ENCODE peak calls at places on chromosomes 2 and 18, in seven cellular contexts. F is endothelial cell of umbilical vein, X is upper lobe of left lung, Y is GM12891, P is spleen, E is GM12892, M is H1. O is an unnamed sample.
A peak's percentile ranks its signal among the peaks of the same experiment; 100 is the strongest.

GRCh38 chr2:96683972-96684820 is 41.6 kb downstream of the FER1L5 start:
- DNase-seq in F (no peak), X (no peak), Y (no peak), P (no peak), E (no peak), M (no peak), O (no peak)

GRCh38 chr18:45749918-45750689 is 26.1 kb downstream of the SLC14A1 start:
- DNase-seq in F (no peak), X (no peak), Y (no peak), P (no peak), E (no peak), M (no peak), O (no peak)

GRCh38 chr2:27715318-27716165 is 51.9 kb downstream of the SLC4A1AP start:
- DNase-seq in F (no peak), X (peak; percentile 91), Y (peak; percentile 52), P (no peak), E (no peak), M (peak; percentile 66), O (no peak)

GRCh38 chr2:38407111-38407682 is 30.1 kb upstream of the ATL2 start:
- DNase-seq in F (no peak), X (no peak), Y (no peak), P (peak; percentile 72), E (no peak), M (no peak), O (no peak)

GRCh38 chr18:33817096-33817495 is 239.1 kb downstream of the ASXL3 start:
- DNase-seq in F (no peak), X (no peak), Y (no peak), P (no peak), E (no peak), M (no peak), O (no peak)

GRCh38 chr2:149451417-149452165 is 121.2 kb downstream of the LYPD6 start:
- DNase-seq in F (no peak), X (no peak), Y (no peak), P (no peak), E (no peak), M (no peak), O (no peak)

GRCh38 chr2:207254526-207255464 is 89.0 kb upstream of the KLF7 start:
- DNase-seq in F (peak; percentile 56), X (no peak), Y (no peak), P (no peak), E (no peak), M (no peak), O (no peak)

GRCh38 chr2:69620870-69621269 is 22.7 kb downstream of the AAK1 start:
- DNase-seq in F (no peak), X (no peak), Y (no peak), P (no peak), E (no peak), M (no peak), O (no peak)

GRCh38 chr2:2096803-2097464 is 234.1 kb downstream of the MYT1L start:
- DNase-seq in F (no peak), X (peak; percentile 57), Y (no peak), P (no peak), E (no peak), M (no peak), O (no peak)

GRCh38 chr2:111897924-111898702 is at the start of gene MERTK:
- DNase-seq in F (peak; percentile 92), X (peak; percentile 96), Y (peak; percentile 72), P (peak; percentile 93), E (peak; percentile 63), M (peak; percentile 90), O (peak; percentile 72)

GRCh38 chr2:186748354-186748753 is 54.5 kb downstream of the FAM171B start:
- DNase-seq in F (peak; percentile 24), X (no peak), Y (no peak), P (no peak), E (no peak), M (no peak), O (no peak)

GRCh38 chr2:218852911-218853667 is 6.5 kb upstream of the WNT6 start:
- DNase-seq in F (peak; percentile 55), X (no peak), Y (no peak), P (peak; percentile 81), E (no peak), M (peak; percentile 91), O (peak; percentile 77)

GRCh38 chr2:240931319-240931949 is 25.3 kb downstream of the CROCC2 start:
- DNase-seq in F (no peak), X (no peak), Y (no peak), P (peak; percentile 42), E (no peak), M (peak; percentile 40), O (no peak)

GRCh38 chr18:56891870-56892269 is 240.7 kb downstream of the WDR7 start:
- DNase-seq in F (no peak), X (no peak), Y (no peak), P (no peak), E (no peak), M (no peak), O (no peak)

GRCh38 chr2:216298719-216299118 is 73.6 kb downstream of the MARCHF4 start:
- DNase-seq in F (peak; percentile 59), X (no peak), Y (no peak), P (no peak), E (no peak), M (no peak), O (no peak)

GRCh38 chr18:9539283-9539682 is 64.0 kb downstream of the RALBP1 start:
- DNase-seq in F (peak; percentile 66), X (no peak), Y (no peak), P (no peak), E (no peak), M (no peak), O (no peak)

GRCh38 chr2:86230961-86231360 is 31.7 kb downstream of the MRPL35 start:
- DNase-seq in F (no peak), X (no peak), Y (no peak), P (no peak), E (no peak), M (no peak), O (no peak)

GRCh38 chr2:54572636-54573531 is 116.8 kb downstream of the SPTBN1 start:
- DNase-seq in F (peak; percentile 92), X (no peak), Y (no peak), P (no peak), E (no peak), M (no peak), O (no peak)

GRCh38 chr2:105510761-105511669 is 112.2 kb upstream of the FHL2 start:
- DNase-seq in F (peak; percentile 44), X (no peak), Y (no peak), P (no peak), E (no peak), M (no peak), O (peak; percentile 4)

GRCh38 chr18:79610461-79611039 is 69.1 kb upstream of the CTDP1 start:
- DNase-seq in F (no peak), X (no peak), Y (no peak), P (peak; percentile 63), E (no peak), M (peak; percentile 43), O (no peak)

GRCh38 chr18:22504665-22505064 is 87.0 kb upstream of the CTAGE1 start:
- DNase-seq in F (no peak), X (no peak), Y (no peak), P (no peak), E (no peak), M (no peak), O (no peak)

GRCh38 chr2:182020319-182021055 is 34.8 kb downstream of the PPP1R1C start:
- DNase-seq in F (peak; percentile 18), X (no peak), Y (no peak), P (no peak), E (no peak), M (no peak), O (no peak)

GRCh38 chr2:78992451-78992806 is 33.1 kb upstream of the REG3G start:
- DNase-seq in F (peak; percentile 7), X (no peak), Y (peak; percentile 27), P (no peak), E (no peak), M (peak; percentile 66), O (no peak)

GRCh38 chr2:1010373-1011017 is 59.8 kb downstream of the SNTG2 start:
- DNase-seq in F (no peak), X (no peak), Y (no peak), P (no peak), E (no peak), M (no peak), O (no peak)

GRCh38 chr2:236998758-236999157 is 86.9 kb upstream of the COPS8 start:
- DNase-seq in F (peak; percentile 52), X (no peak), Y (no peak), P (no peak), E (no peak), M (no peak), O (no peak)

GRCh38 chr2:43013821-43014345 is 212.5 kb downstream of the ZFP36L2 start:
- DNase-seq in F (no peak), X (no peak), Y (no peak), P (peak; percentile 17), E (no peak), M (no peak), O (no peak)
- TF ChIP-seq POLR2AphosphoS5 in F (no peak), X (no peak), Y (no peak), P (no peak), E (no peak), M (no peak), O (no peak)

DNA sequence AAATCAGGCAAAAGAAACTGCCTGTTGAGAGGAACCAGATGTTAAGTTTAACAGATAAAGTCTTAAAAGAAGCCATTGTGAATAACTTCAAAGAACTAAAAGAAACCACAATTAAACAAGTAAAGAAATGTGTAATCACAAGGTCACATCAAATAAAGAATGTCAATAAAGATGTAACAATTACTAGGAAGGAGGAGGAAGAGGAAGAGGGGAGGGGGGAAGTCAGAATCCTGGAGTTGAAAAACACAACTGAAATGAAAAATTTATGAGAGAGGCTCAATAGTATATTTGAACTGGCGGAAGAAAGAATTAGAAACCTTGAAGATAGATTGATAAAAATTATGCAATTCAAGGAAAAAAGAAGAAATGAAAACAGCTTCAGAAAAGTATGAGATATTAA is 88.4 kb upstream of the CRIM1 start:
- DNase-seq in F (no peak), X (no peak), Y (no peak), P (no peak), E (no peak), M (no peak), O (no peak)
- TF ChIP-seq POLR2AphosphoS5 in F (no peak), X (no peak), Y (no peak), P (no peak), E (no peak), M (no peak), O (no peak)

DNA sequence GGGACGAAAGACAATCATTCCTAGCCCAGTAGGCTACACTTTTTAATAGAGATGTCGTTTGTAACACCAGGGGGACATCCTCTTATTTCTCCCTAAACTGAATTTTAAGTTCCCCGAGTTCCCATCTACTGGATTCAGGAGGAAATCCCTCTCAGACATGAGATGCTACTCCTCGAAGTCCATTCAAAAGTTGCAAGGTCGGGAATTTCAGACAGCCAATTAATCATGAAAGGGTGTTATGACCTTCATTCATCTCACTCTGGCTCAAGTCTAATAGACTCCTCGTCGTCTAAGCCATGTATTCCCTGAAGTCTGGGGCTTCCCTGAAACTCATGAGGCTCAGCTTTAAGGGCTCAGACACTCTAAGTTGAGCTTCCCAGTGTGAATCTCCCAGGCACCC is 1.2 kb upstream of the DSC3 start:
- DNase-seq in F (no peak), X (no peak), Y (no peak), P (no peak), E (no peak), M (no peak), O (no peak)
- TF ChIP-seq POLR2AphosphoS5 in F (no peak), X (no peak), Y (no peak), P (no peak), E (no peak), M (no peak), O (no peak)

DNA sequence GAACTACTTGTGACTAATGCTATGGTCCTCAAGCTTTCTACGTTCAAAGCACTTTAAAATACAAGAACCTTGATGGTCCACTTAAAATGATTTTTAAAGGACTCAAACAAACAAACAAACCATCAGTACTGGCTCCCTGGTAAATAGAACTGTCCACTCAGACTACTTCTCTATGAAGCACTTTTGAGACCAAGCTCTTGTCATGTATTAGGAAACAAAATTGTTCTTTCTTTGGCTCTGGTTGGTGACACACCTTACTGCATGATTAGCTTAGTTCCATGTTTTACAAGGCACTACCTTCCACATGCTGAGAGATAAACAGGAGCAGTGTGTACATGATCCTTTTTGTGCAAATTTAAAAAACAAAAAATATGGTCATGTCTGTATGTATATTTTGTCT is 19.7 kb downstream of the DARS1 start:
- DNase-seq in F (no peak), X (no peak), Y (no peak), P (no peak), E (no peak), M (no peak), O (no peak)
- TF ChIP-seq POLR2AphosphoS5 in F (no peak), X (no peak), Y (no peak), P (no peak), E (no peak), M (no peak), O (no peak)

O was measured in HCT116.